ENCODE peak calls at places on chromosomes 1 and 21, in six cellular contexts. T, C, X, G, K and M are unnamed samples.

GRCh38 chr1:232084584-232085223 is 458.1 kb downstream of the DISC1 start:
- ATAC-seq in T (peak; percentile 39), C (no peak), X (peak; percentile 68), G (no peak), K (no peak), M (no peak)

GRCh38 chr1:48898894-48899293 is 122.2 kb upstream of the BEND5 start:
- ATAC-seq in T (no peak), C (no peak), X (no peak), G (no peak), K (no peak), M (peak; percentile 43)

GRCh38 chr1:206674745-206675175 is 9.9 kb upstream of the MAPKAPK2 start:
- ATAC-seq in T (peak; percentile 96), C (no peak), X (no peak), G (peak; percentile 86), K (no peak), M (peak; percentile 94)

GRCh38 chr1:12609469-12610003 is 8.5 kb downstream of the DHRS3 start:
- ATAC-seq in T (peak; percentile 54), C (peak; percentile 16), X (peak; percentile 12), G (no peak), K (no peak), M (no peak)

GRCh38 chr21:46020581-46020980 is 39.0 kb downstream of the COL6A1 start:
- ATAC-seq in T (no peak), C (no peak), X (no peak), G (no peak), K (no peak), M (no peak)

GRCh38 chr1:83769594-83770321 is 229.2 kb downstream of the TTLL7 start:
- ATAC-seq in T (no peak), C (no peak), X (no peak), G (no peak), K (no peak), M (no peak)

GRCh38 chr1:58249729-58250586 is 296.6 kb downstream of the OMA1 start:
- ATAC-seq in T (no peak), C (peak; percentile 83), X (peak; percentile 95), G (peak; percentile 26), K (peak; percentile 25), M (no peak)

GRCh38 chr1:54355931-54356679 is 50.1 kb downstream of the SSBP3 start:
- ATAC-seq in T (no peak), C (peak; percentile 84), X (peak; percentile 70), G (no peak), K (peak; percentile 63), M (no peak)

GRCh38 chr1:116506132-116507004 is 64.5 kb downstream of the CD58 start:
- ATAC-seq in T (no peak), C (no peak), X (no peak), G (no peak), K (peak; percentile 34), M (no peak)

GRCh38 chr1:90189889-90190288 is 195.0 kb downstream of the ZNF326 start:
- ATAC-seq in T (no peak), C (no peak), X (no peak), G (no peak), K (no peak), M (no peak)

GRCh38 chr1:151828931-151829330 is 2.7 kb downstream of the RORC start:
- ATAC-seq in T (no peak), C (peak; percentile 22), X (no peak), G (no peak), K (no peak), M (no peak)

GRCh38 chr1:13733705-13734104 is 33.7 kb downstream of the PRDM2 start:
- ATAC-seq in T (no peak), C (no peak), X (no peak), G (no peak), K (no peak), M (no peak)

GRCh38 chr1:200226268-200226968 is 183.4 kb downstream of the ZNF281 start:
- ATAC-seq in T (no peak), C (peak; percentile 85), X (no peak), G (no peak), K (peak; percentile 55), M (no peak)

GRCh38 chr1:165452336-165453130 is 7.6 kb upstream of the RXRG start:
- ATAC-seq in T (no peak), C (peak; percentile 53), X (no peak), G (no peak), K (no peak), M (peak; percentile 51)

GRCh38 chr21:41830764-41831452 is 48.2 kb downstream of the PRDM15 start:
- ATAC-seq in T (no peak), C (no peak), X (no peak), G (no peak), K (no peak), M (no peak)

GRCh38 chr1:200738348-200738732 is 353 bp upstream of the CAMSAP2 start:
- ATAC-seq in T (no peak), C (no peak), X (no peak), G (no peak), K (no peak), M (no peak)

GRCh38 chr1:241600496-241600901 is 39.7 kb downstream of the CHML start:
- ATAC-seq in T (no peak), C (no peak), X (no peak), G (no peak), K (peak; percentile 55), M (no peak)

GRCh38 chr1:17276568-17276967 is 27.7 kb downstream of the PADI3 start:
- ATAC-seq in T (peak; percentile 70), C (no peak), X (no peak), G (no peak), K (no peak), M (no peak)

GRCh38 chr1:192654607-192655389 is 18.9 kb downstream of the RGS13 start:
- ATAC-seq in T (no peak), C (no peak), X (no peak), G (no peak), K (no peak), M (no peak)

GRCh38 chr1:198121058-198121829 is 35.6 kb upstream of the NEK7 start:
- ATAC-seq in T (peak; percentile 87), C (peak; percentile 86), X (no peak), G (peak; percentile 88), K (no peak), M (no peak)

GRCh38 chr1:82782599-82782998 is 981.9 kb downstream of the ADGRL2 start:
- ATAC-seq in T (no peak), C (no peak), X (no peak), G (no peak), K (no peak), M (no peak)

GRCh38 chr1:19423130-19423529 is 62.2 kb downstream of the CAPZB start:
- ATAC-seq in T (no peak), C (no peak), X (no peak), G (no peak), K (no peak), M (no peak)

GRCh38 chr1:116881879-116882520 is 27.7 kb upstream of the PTGFRN start:
- ATAC-seq in T (peak; percentile 59), C (peak; percentile 92), X (peak; percentile 75), G (peak; percentile 80), K (peak; percentile 69), M (peak; percentile 86)

GRCh38 chr1:78114034-78114956 is 68.5 kb downstream of the GIPC2 start:
- ATAC-seq in T (peak; percentile 86), C (peak; percentile 93), X (peak; percentile 87), G (peak; percentile 91), K (peak; percentile 93), M (peak; percentile 71)

GRCh38 chr1:21941370-21941769 is 4.3 kb upstream of the HSPG2 start:
- ATAC-seq in T (no peak), C (no peak), X (no peak), G (no peak), K (no peak), M (no peak)

GRCh38 chr1:235702412-235702811 is 52.8 kb upstream of the GNG4 start:
- ATAC-seq in T (no peak), C (no peak), X (no peak), G (no peak), K (no peak), M (no peak)

GRCh38 chr1:164587617-164588367 is 28.8 kb downstream of the PBX1 start:
- ATAC-seq in T (no peak), C (no peak), X (no peak), G (no peak), K (no peak), M (no peak)

GRCh38 chr1:61887076-61887867 is 145.0 kb downstream of the PATJ start:
- ATAC-seq in T (no peak), C (no peak), X (no peak), G (peak; percentile 32), K (no peak), M (no peak)

GRCh38 chr21:21605502-21605901 is 607.3 kb downstream of the NCAM2 start:
- ATAC-seq in T (no peak), C (no peak), X (no peak), G (no peak), K (no peak), M (no peak)

GRCh38 chr1:29209173-29209572 is 21.6 kb downstream of the MECR start:
- ATAC-seq in T (no peak), C (no peak), X (no peak), G (no peak), K (no peak), M (no peak)

GRCh38 chr1:233253231-233254038 is 42.1 kb downstream of the PCNX2 start:
- ATAC-seq in T (no peak), C (no peak), X (peak; percentile 99), G (no peak), K (no peak), M (no peak)

GRCh38 chr1:202348509-202349262 is at the start of gene PPP1R12B:
- ATAC-seq in T (peak; percentile 98), C (peak; percentile 99), X (peak; percentile 98), G (peak; percentile 99), K (peak; percentile 99), M (peak; percentile 99)
- TF ChIP-seq EP300 in T (no peak), C (no peak), X (no peak), G (no peak), K (no peak), M (no peak)

GRCh38 chr1:208157769-208158168 is 86.4 kb downstream of the PLXNA2 start:
- ATAC-seq in T (no peak), C (no peak), X (no peak), G (no peak), K (no peak), M (peak; percentile 20)
- H3K4me1 ChIP-seq in T (no peaks in the 10 kb centered on the region), C (peaks cover 11% of the 10 kb centered on the region), X (peaks cover 60% of the 10 kb centered on the region), G (peaks cover 60% of the 10 kb centered on the region), K (peaks cover 3% of the 10 kb centered on the region), M (peaks cover 62% of the 10 kb centered on the region)

DNA sequence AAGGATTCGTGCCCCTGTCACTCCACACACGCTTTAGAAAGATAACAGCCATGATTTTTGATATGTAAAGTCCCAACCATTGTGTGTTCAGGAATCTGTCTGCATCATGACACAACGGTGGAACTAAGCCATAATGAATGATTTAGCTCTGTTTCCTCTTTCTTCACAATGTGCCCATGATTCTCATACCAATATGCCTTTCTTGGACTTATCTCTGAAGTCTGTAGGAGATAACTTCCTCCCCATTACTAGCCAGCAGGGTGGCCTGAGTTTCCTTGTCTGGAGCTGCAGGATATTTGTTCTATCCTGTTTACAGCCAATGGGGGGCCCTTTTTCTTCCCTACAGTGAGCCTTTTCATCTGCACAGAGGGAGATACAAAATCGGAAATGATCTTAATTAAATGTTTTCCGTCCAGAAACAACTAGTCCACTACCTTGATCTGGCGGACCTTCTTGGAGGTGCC is 511.8 kb downstream of the USP25 start:
- ATAC-seq in T (peak; percentile 39), C (no peak), X (no peak), G (no peak), K (no peak), M (no peak)
- TF ChIP-seq EP300 in T (no peak), C (no peak), X (no peak), G (no peak), K (no peak), M (no peak)

DNA sequence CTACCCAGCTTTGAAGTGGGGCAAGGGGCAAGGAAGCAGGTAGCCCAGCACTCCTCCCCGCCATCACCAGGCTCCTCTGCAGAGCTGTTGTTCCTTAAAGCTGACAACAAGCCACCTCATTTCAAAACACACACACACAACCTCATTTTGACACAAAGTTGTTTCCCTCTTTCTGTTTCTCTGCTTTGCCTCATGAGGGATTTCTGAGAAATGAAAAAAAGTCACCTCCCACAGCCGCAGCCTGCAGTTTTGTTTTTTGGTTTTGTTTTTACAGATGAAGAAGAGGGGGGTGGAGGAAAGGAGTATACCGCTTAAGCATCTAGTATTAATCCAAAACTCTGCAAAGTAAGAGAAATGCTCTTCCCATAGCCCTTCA is 12.1 kb downstream of the MCL1 start:
- ATAC-seq in T (no peak), C (no peak), X (no peak), G (peak; percentile 0), K (peak; percentile 49), M (no peak)
- H3K4me1 ChIP-seq in T (peaks cover 87% of the 10 kb centered on the region), C (peaks cover 28% of the 10 kb centered on the region), X (peaks cover 79% of the 10 kb centered on the region), G (peaks cover 100% of the 10 kb centered on the region), K (peaks cover 66% of the 10 kb centered on the region), M (peaks cover 89% of the 10 kb centered on the region)